ENCODE peak calls at places on chromosomes 11 and 22, in five cellular contexts. A is lower leg skin; D is NCI-H1436; Z is stimulated activated CD4-positive, alpha-beta T cell treated with anti-CD3 and anti-CD28 coated beads, Interleukin-4, amount 100 ng/mL, for 4 hours; S is NCI-H1092 treated with DMSO at 0.1 percent for 48 hours. X is an unnamed sample.

GRCh38 chr11:134759855-134760254 is 347.8 kb upstream of the B3GAT1 start:
- DNase-seq in A (no peak), D (no peak), Z (no peak), S (no peak), X (no peak)

GRCh38 chr22:32313532-32313931 is 44.1 kb upstream of the RFPL3 start:
- DNase-seq in A (peak), D (no peak), Z (no peak), S (no peak), X (no peak)

GRCh38 chr11:5275369-5276110 is 5.8 kb upstream of the HBE1 start:
- DNase-seq in A (no peak), D (no peak), Z (no peak), S (no peak), X (no peak)

GRCh38 chr11:9858218-9858617 is 194.3 kb downstream of the SWAP70 start:
- DNase-seq in A (no peak), D (no peak), Z (no peak), S (no peak), X (no peak)

GRCh38 chr22:35307892-35308291 is 8.2 kb downstream of the TOM1 start:
- DNase-seq in A (no peak), D (no peak), Z (no peak), S (no peak), X (no peak)

GRCh38 chr11:94794287-94795168 is 26.4 kb downstream of the AMOTL1 start:
- DNase-seq in A (no peak), D (no peak), Z (no peak), S (peak), X (no peak)

GRCh38 chr11:109865558-109866186 is 227.5 kb upstream of the ZC3H12C start:
- DNase-seq in A (no peak), D (peak), Z (no peak), S (peak), X (no peak)

GRCh38 chr22:47872761-47873535 is 1110.5 kb downstream of the TBC1D22A start:
- DNase-seq in A (no peak), D (no peak), Z (no peak), S (no peak), X (no peak)

GRCh38 chr22:49084203-49084602 is 743.5 kb downstream of the BRD1 start:
- DNase-seq in A (no peak), D (no peak), Z (no peak), S (no peak), X (no peak)

GRCh38 chr11:11578542-11578941 is 43.3 kb downstream of the GALNT18 start:
- DNase-seq in A (no peak), D (peak), Z (no peak), S (peak), X (no peak)

GRCh38 chr22:26050079-26050478 is 119.2 kb upstream of the SEZ6L start:
- DNase-seq in A (no peak), D (no peak), Z (no peak), S (no peak), X (no peak)

GRCh38 chr11:16815047-16815767 is 76.8 kb downstream of the C11orf58 start:
- DNase-seq in A (peak), D (no peak), Z (no peak), S (peak), X (no peak)

GRCh38 chr11:118565062-118565461 is 669 bp downstream of the IFT46 start:
- DNase-seq in A (no peak), D (no peak), Z (no peak), S (no peak), X (no peak)

GRCh38 chr11:126824035-126824607 is 176.4 kb downstream of the KIRREL3 start:
- DNase-seq in A (no peak), D (peak), Z (no peak), S (peak), X (no peak)

GRCh38 chr22:49705631-49706352 is 121.9 kb downstream of the BRD1 start:
- DNase-seq in A (no peak), D (no peak), Z (peak), S (no peak), X (no peak)

GRCh38 chr22:44261861-44262595 is 50.7 kb downstream of the SHISAL1 start:
- DNase-seq in A (peak), D (no peak), Z (no peak), S (no peak), X (no peak)

GRCh38 chr11:106276859-106277436 is 199.5 kb downstream of the AASDHPPT start:
- DNase-seq in A (no peak), D (no peak), Z (no peak), S (no peak), X (no peak)

GRCh38 chr22:40635940-40636379 is 559 bp downstream of the MRTFA start:
- DNase-seq in A (no peak), D (no peak), Z (no peak), S (no peak), X (no peak)

GRCh38 chr11:13717331-13717730 is 48.9 kb downstream of the FAR1 start:
- DNase-seq in A (no peak), D (no peak), Z (no peak), S (no peak), X (no peak)

GRCh38 chr22:37998543-37998942 is 14.2 kb upstream of the SOX10 start:
- DNase-seq in A (no peak), D (no peak), Z (no peak), S (no peak), X (no peak)

GRCh38 chr11:115718945-115719344 is 214.7 kb upstream of the CADM1 start:
- DNase-seq in A (no peak), D (no peak), Z (no peak), S (peak), X (no peak)

GRCh38 chr11:1531961-1532586 is 40.0 kb downstream of the DUSP8 start:
- DNase-seq in A (no peak), D (no peak), Z (no peak), S (no peak), X (no peak)

GRCh38 chr11:131471976-131472375 is 101.6 kb downstream of the NTM start:
- DNase-seq in A (no peak), D (no peak), Z (no peak), S (no peak), X (no peak)

GRCh38 chr11:3169952-3170755 is 5.0 kb upstream of the OSBPL5 start:
- DNase-seq in A (no peak), D (no peak), Z (peak), S (peak), X (no peak)

GRCh38 chr11:74011360-74012071 is 2.6 kb upstream of the UCP3 start:
- DNase-seq in A (peak), D (no peak), Z (no peak), S (no peak), X (peak)

GRCh38 chr11:123245567-123245966 is 50.5 kb upstream of the CLMP start:
- DNase-seq in A (no peak), D (no peak), Z (no peak), S (no peak), X (no peak)

GRCh38 chr11:77208535-77208934 is 80.5 kb downstream of the MYO7A start:
- DNase-seq in A (peak), D (no peak), Z (no peak), S (no peak), X (no peak)

GRCh38 chr11:68968306-68969255 is 12.2 kb downstream of the MRGPRD start:
- DNase-seq in A (peak), D (no peak), Z (no peak), S (no peak), X (no peak)

GRCh38 chr11:28701760-28702449 is 593.7 kb downstream of the METTL15 start:
- DNase-seq in A (no peak), D (no peak), Z (no peak), S (no peak), X (no peak)

GRCh38 chr22:22578702-22579424 is 19.8 kb upstream of the PRAME start:
- DNase-seq in A (no peak), D (no peak), Z (no peak), S (no peak), X (no peak)

GRCh38 chr11:100918551-100919500 is 210.8 kb downstream of the PGR start:
- DNase-seq in A (no peak), D (peak), Z (no peak), S (peak), X (no peak)

GRCh38 chr22:25514436-25514835 is 50.0 kb upstream of the GRK3 start:
- DNase-seq in A (no peak), D (no peak), Z (no peak), S (no peak), X (no peak)

GRCh38 chr11:61602775-61603569 is 22.1 kb upstream of the SYT7 start:
- DNase-seq in A (peak), D (no peak), Z (no peak), S (peak), X (no peak)

GRCh38 chr22:32185821-32186220 is 19.1 kb downstream of the RFPL2 start:
- DNase-seq in A (no peak), D (no peak), Z (no peak), S (no peak), X (no peak)

GRCh38 chr11:45927684-45928413 is 5.4 kb downstream of the LARGE2 start:
- DNase-seq in A (peak), D (no peak), Z (no peak), S (no peak), X (no peak)

GRCh38 chr11:13963949-13964770 is 1.6 kb downstream of the SPON1 start:
- DNase-seq in A (no peak), D (no peak), Z (no peak), S (no peak), X (no peak)

X was measured in activated T-cell treated with anti-CD3 and anti-CD28 coated beads for 24 hours.